ENCODE peak calls at places on chromosomes 3 and 15, in five cellular contexts. One of them, this sample, is unnamed.

GRCh38 chr15:74381190-74381453 is 13.7 kb upstream of the CYP11A1 start:
- DNase-seq in spleen: no peak
- DNase-seq in transverse colon: no peak
- DNase-seq in fibroblast of lung: no peak
- DNase-seq in lung: no peak
- DNase-seq in this sample: no peak

GRCh38 chr15:66738595-66738994 is 36.6 kb downstream of the SMAD6 start:
- DNase-seq in lung: no peak
- DNase-seq in transverse colon: no peak
- DNase-seq in fibroblast of lung: no peak
- DNase-seq in spleen: no peak
- DNase-seq in this sample: no peak

GRCh38 chr15:57377478-57377847 is 1.2 kb downstream of the CGNL1 start:
- DNase-seq in spleen: no peak
- DNase-seq in transverse colon: no peak
- DNase-seq in fibroblast of lung: no peak
- DNase-seq in lung: no peak
- DNase-seq in this sample: peak; percentile 70

GRCh38 chr3:161640201-161640600 is 143.6 kb downstream of the OTOL1 start:
- DNase-seq in spleen: no peak
- DNase-seq in transverse colon: no peak
- DNase-seq in lung: no peak
- DNase-seq in fibroblast of lung: no peak
- DNase-seq in this sample: no peak

GRCh38 chr3:36635731-36636130 is 128.6 kb downstream of the DCLK3 start:
- DNase-seq in spleen: no peak
- DNase-seq in fibroblast of lung: peak; percentile 18
- DNase-seq in lung: no peak
- DNase-seq in transverse colon: no peak
- DNase-seq in this sample: no peak

GRCh38 chr15:70197318-70197944 is 99.7 kb upstream of the TLE3 start:
- DNase-seq in fibroblast of lung: no peak
- DNase-seq in lung: no peak
- DNase-seq in spleen: no peak
- DNase-seq in transverse colon: no peak
- DNase-seq in this sample: no peak

GRCh38 chr3:114380233-114380645 is 86.4 kb downstream of the TIGIT start:
- DNase-seq in fibroblast of lung: peak; percentile 97
- DNase-seq in spleen: no peak
- DNase-seq in lung: peak; percentile 33
- DNase-seq in transverse colon: peak; percentile 29
- DNase-seq in this sample: peak; percentile 40

GRCh38 chr3:141659821-141660597 is 78.1 kb upstream of the RNF7 start:
- DNase-seq in fibroblast of lung: peak; percentile 56
- DNase-seq in transverse colon: peak; percentile 49
- DNase-seq in spleen: peak; percentile 84
- DNase-seq in lung: peak; percentile 67
- DNase-seq in this sample: peak; percentile 46

GRCh38 chr3:117645561-117646242 is 936.1 kb downstream of the TUSC7 start:
- DNase-seq in fibroblast of lung: peak; percentile 51
- DNase-seq in transverse colon: no peak
- DNase-seq in lung: no peak
- DNase-seq in spleen: no peak
- DNase-seq in this sample: no peak

GRCh38 chr15:99361541-99362185 is 110.4 kb downstream of the LRRC28 start:
- DNase-seq in fibroblast of lung: no peak
- DNase-seq in spleen: no peak
- DNase-seq in lung: no peak
- DNase-seq in transverse colon: no peak
- DNase-seq in this sample: no peak

GRCh38 chr3:127749787-127750225 is 72.5 kb downstream of the MGLL start:
- DNase-seq in lung: no peak
- DNase-seq in spleen: peak; percentile 47
- DNase-seq in fibroblast of lung: no peak
- DNase-seq in transverse colon: no peak
- DNase-seq in this sample: no peak

GRCh38 chr3:136989781-136990524 is 32.2 kb downstream of the IL20RB start:
- DNase-seq in transverse colon: peak; percentile 35
- DNase-seq in lung: no peak
- DNase-seq in fibroblast of lung: no peak
- DNase-seq in spleen: no peak
- DNase-seq in this sample: peak; percentile 25

GRCh38 chr3:51137715-51138114 is 247.4 kb upstream of the MANF start:
- DNase-seq in transverse colon: no peak
- DNase-seq in fibroblast of lung: no peak
- DNase-seq in lung: no peak
- DNase-seq in spleen: no peak
- DNase-seq in this sample: no peak

GRCh38 chr3:194135806-194136518 is at the start of gene HES1:
- DNase-seq in fibroblast of lung: peak; percentile 97
- DNase-seq in lung: peak; percentile 94
- DNase-seq in transverse colon: peak; percentile 95
- DNase-seq in spleen: peak; percentile 90
- DNase-seq in this sample: peak; percentile 96

GRCh38 chr3:181716916-181717315 is 5.2 kb downstream of the SOX2 start:
- DNase-seq in lung: no peak
- DNase-seq in fibroblast of lung: peak; percentile 56
- DNase-seq in spleen: no peak
- DNase-seq in transverse colon: no peak
- DNase-seq in this sample: no peak

GRCh38 chr15:55619783-55620182 is 31.6 kb upstream of the PYGO1 start:
- DNase-seq in spleen: no peak
- DNase-seq in transverse colon: no peak
- DNase-seq in fibroblast of lung: no peak
- DNase-seq in lung: no peak
- DNase-seq in this sample: no peak

GRCh38 chr3:171461087-171461917 is 1.1 kb upstream of the TNIK start:
- DNase-seq in transverse colon: peak; percentile 60
- DNase-seq in spleen: no peak
- DNase-seq in lung: no peak
- DNase-seq in fibroblast of lung: peak; percentile 64
- DNase-seq in this sample: no peak

GRCh38 chr15:93066103-93066725 is 22.8 kb downstream of the RGMA start:
- DNase-seq in spleen: peak; percentile 62
- DNase-seq in transverse colon: no peak
- DNase-seq in fibroblast of lung: peak; percentile 17
- DNase-seq in lung: no peak
- DNase-seq in this sample: no peak

GRCh38 chr15:56244237-56244810 is 645 bp upstream of the RFX7 start:
- DNase-seq in spleen: peak; percentile 79
- DNase-seq in lung: peak; percentile 69
- DNase-seq in fibroblast of lung: peak; percentile 87
- DNase-seq in transverse colon: peak; percentile 38
- DNase-seq in this sample: peak; percentile 59

GRCh38 chr3:61890167-61890566 is 328.8 kb downstream of the PTPRG start:
- DNase-seq in transverse colon: no peak
- DNase-seq in fibroblast of lung: no peak
- DNase-seq in lung: no peak
- DNase-seq in spleen: no peak
- DNase-seq in this sample: no peak

GRCh38 chr3:43378066-43378935 is 92.0 kb downstream of the SNRK start:
- DNase-seq in fibroblast of lung: peak; percentile 37
- DNase-seq in spleen: peak; percentile 82
- DNase-seq in lung: no peak
- DNase-seq in transverse colon: peak; percentile 55
- DNase-seq in this sample: no peak

GRCh38 chr15:89122532-89123525 is 34.6 kb downstream of the ABHD2 start:
- DNase-seq in transverse colon: no peak
- DNase-seq in spleen: no peak
- DNase-seq in lung: no peak
- DNase-seq in fibroblast of lung: peak; percentile 83
- DNase-seq in this sample: no peak

GRCh38 chr3:46667657-46668056 is 25.8 kb downstream of the ALS2CL start:
- DNase-seq in fibroblast of lung: no peak
- DNase-seq in lung: no peak
- DNase-seq in spleen: peak; percentile 54
- DNase-seq in transverse colon: peak; percentile 4
- DNase-seq in this sample: no peak

GRCh38 chr3:46666471-46666845 is 27.0 kb downstream of the ALS2CL start:
- DNase-seq in fibroblast of lung: no peak
- DNase-seq in transverse colon: peak; percentile 8
- DNase-seq in spleen: peak; percentile 43
- DNase-seq in lung: no peak
- DNase-seq in this sample: peak; percentile 64

GRCh38 chr3:46668116-46668515 is 25.4 kb downstream of the ALS2CL start:
- DNase-seq in fibroblast of lung: no peak
- DNase-seq in lung: no peak
- DNase-seq in transverse colon: peak; percentile 6
- DNase-seq in spleen: peak; percentile 51
- DNase-seq in this sample: no peak

GRCh38 chr3:46665763-46666470 is 27.6 kb downstream of the ALS2CL start:
- DNase-seq in lung: no peak
- DNase-seq in transverse colon: no peak
- DNase-seq in spleen: peak; percentile 28
- DNase-seq in fibroblast of lung: no peak
- DNase-seq in this sample: no peak

DNA sequence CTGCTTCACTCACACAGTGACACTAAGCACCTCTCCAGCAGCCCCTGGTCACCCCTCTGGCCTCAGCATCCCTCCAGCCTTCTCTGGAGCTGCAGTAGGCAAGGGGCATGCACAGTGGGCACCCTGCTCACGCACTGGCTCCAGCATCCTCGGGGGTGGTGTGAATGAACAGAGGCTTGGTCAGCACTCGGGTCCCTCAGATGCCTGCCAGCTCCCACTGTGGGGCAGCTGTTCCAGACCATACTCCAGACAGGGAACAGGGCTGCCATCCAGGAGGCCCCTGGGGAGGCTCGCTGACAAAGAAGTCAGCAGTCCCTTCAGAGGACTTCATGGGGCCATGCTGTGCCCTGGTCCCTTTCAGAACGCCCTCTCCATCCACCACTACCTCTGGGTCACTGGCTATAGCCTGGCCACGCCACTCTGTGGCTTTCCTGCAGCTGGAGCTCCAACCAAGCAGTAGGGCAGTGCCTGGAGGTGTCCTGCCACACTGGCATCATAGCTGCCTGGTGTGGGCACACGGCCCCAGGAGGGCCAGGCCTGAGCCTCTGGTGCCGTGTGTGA is 26.3 kb downstream of the ALS2CL start:
- DNase-seq in spleen: peak; percentile 67
- DNase-seq in lung: no peak
- DNase-seq in transverse colon: peak; percentile 5
- DNase-seq in fibroblast of lung: no peak
- DNase-seq in this sample: no peak
- H3K36me3 ChIP-seq in spleen: peaks cover 13% of the 10 kb centered on the region
- H3K36me3 ChIP-seq in lung: peaks cover 15% of the 10 kb centered on the region
- H3K36me3 ChIP-seq in transverse colon: no peaks in the 10 kb centered on the region
- H3K36me3 ChIP-seq in fibroblast of lung: no peaks in the 10 kb centered on the region
- H3K36me3 ChIP-seq in this sample: no peaks in the 10 kb centered on the region

GRCh38 chr3:164370970-164371369 is 707.3 kb downstream of the SI start:
- DNase-seq in lung: no peak
- DNase-seq in spleen: no peak
- DNase-seq in fibroblast of lung: no peak
- DNase-seq in transverse colon: no peak
- DNase-seq in this sample: no peak

GRCh38 chr3:164377466-164377865 is 700.8 kb downstream of the SI start:
- DNase-seq in fibroblast of lung: peak; percentile 0
- DNase-seq in lung: no peak
- DNase-seq in spleen: no peak
- DNase-seq in transverse colon: no peak
- DNase-seq in this sample: no peak

GRCh38 chr3:164375538-164375937 is 702.8 kb downstream of the SI start:
- DNase-seq in fibroblast of lung: no peak
- DNase-seq in lung: no peak
- DNase-seq in transverse colon: no peak
- DNase-seq in spleen: no peak
- DNase-seq in this sample: no peak

GRCh38 chr3:164380156-164380555 is 698.1 kb downstream of the SI start:
- DNase-seq in spleen: no peak
- DNase-seq in lung: no peak
- DNase-seq in fibroblast of lung: no peak
- DNase-seq in transverse colon: no peak
- DNase-seq in this sample: no peak

DNA sequence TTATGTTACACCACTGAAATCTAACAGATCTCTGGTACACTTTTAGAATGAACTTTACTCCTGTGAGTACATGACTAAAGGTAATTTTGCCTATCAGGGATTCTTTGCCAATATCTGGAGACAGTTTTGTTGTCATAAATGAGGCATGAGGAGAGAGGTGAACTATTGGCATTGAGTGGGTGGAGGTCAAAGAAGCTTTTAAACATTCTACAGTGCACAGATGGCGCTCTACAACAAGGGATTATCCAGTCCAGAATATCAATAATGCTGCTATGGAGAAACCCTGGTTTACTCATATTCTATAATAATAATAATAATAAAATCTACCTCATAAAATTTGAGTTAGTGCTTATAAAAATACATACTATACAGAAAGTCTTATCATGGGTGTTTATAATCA is 702.3 kb downstream of the SI start:
- DNase-seq in lung: no peak
- DNase-seq in transverse colon: no peak
- DNase-seq in fibroblast of lung: no peak
- DNase-seq in spleen: no peak
- DNase-seq in this sample: no peak
- TF ChIP-seq CTCF in lung: no peak
- TF ChIP-seq CTCF in transverse colon: no peak
- TF ChIP-seq CTCF in fibroblast of lung: no peak
- TF ChIP-seq CTCF in spleen: no peak
- TF ChIP-seq CTCF in this sample: no peak

GRCh38 chr3:39146611-39147373 is 6.6 kb downstream of the CSRNP1 start:
- DNase-seq in lung: peak; percentile 81
- DNase-seq in spleen: peak; percentile 92
- DNase-seq in transverse colon: peak; percentile 85
- DNase-seq in fibroblast of lung: peak; percentile 98
- DNase-seq in this sample: peak; percentile 67

GRCh38 chr3:39147374-39147709 is 6.0 kb downstream of the CSRNP1 start:
- DNase-seq in lung: no peak
- DNase-seq in fibroblast of lung: no peak
- DNase-seq in spleen: no peak
- DNase-seq in transverse colon: no peak
- DNase-seq in this sample: no peak

GRCh38 chr3:39147711-39148115 is 5.7 kb downstream of the CSRNP1 start:
- DNase-seq in fibroblast of lung: peak; percentile 48
- DNase-seq in transverse colon: peak; percentile 65
- DNase-seq in spleen: peak; percentile 90
- DNase-seq in lung: no peak
- DNase-seq in this sample: no peak

GRCh38 chr3:39144748-39145380 is 8.5 kb downstream of the CSRNP1 start:
- DNase-seq in lung: no peak
- DNase-seq in transverse colon: peak; percentile 9
- DNase-seq in fibroblast of lung: no peak
- DNase-seq in spleen: peak; percentile 75
- DNase-seq in this sample: no peak

GRCh38 chr3:39146083-39146501 is 7.3 kb downstream of the CSRNP1 start:
- DNase-seq in fibroblast of lung: no peak
- DNase-seq in transverse colon: peak; percentile 79
- DNase-seq in spleen: no peak
- DNase-seq in lung: no peak
- DNase-seq in this sample: no peak
- H3K36me3 ChIP-seq in fibroblast of lung: peaks cover 27% of the 10 kb centered on the region
- H3K36me3 ChIP-seq in transverse colon: no peaks in the 10 kb centered on the region
- H3K36me3 ChIP-seq in spleen: peaks cover 56% of the 10 kb centered on the region
- H3K36me3 ChIP-seq in lung: peaks cover 47% of the 10 kb centered on the region
- H3K36me3 ChIP-seq in this sample: peaks cover 17% of the 10 kb centered on the region

GRCh38 chr3:7421065-7421464 is 560.1 kb downstream of the GRM7 start:
- DNase-seq in fibroblast of lung: no peak
- DNase-seq in transverse colon: no peak
- DNase-seq in spleen: no peak
- DNase-seq in lung: no peak
- DNase-seq in this sample: no peak
- TF ChIP-seq CTCF in fibroblast of lung: no peak
- TF ChIP-seq CTCF in transverse colon: no peak
- TF ChIP-seq CTCF in spleen: no peak
- TF ChIP-seq CTCF in lung: no peak
- TF ChIP-seq CTCF in this sample: no peak